ENCODE peak calls at places on chromosomes 5 and 9, in eight cellular contexts. I is H1, R is mesendoderm, B is neuronal stem cell, N is HCT116, Z is fibroblast of lung, G is H9, D is MM.1S. L is an unnamed sample.

GRCh38 chr9:93136011-93136440 is 2.0 kb upstream of the NINJ1 start:
- DNase-seq in Z (peak), N (no peak), I (no peak), D (no peak), R (no peak), G (no peak), B (no peak), L (no peak)

GRCh38 chr5:20617876-20618275 is 629.9 kb upstream of the CDH18 start:
- DNase-seq in D (no peak), B (no peak), R (peak), Z (no peak), I (no peak), N (no peak), G (no peak), L (no peak)

GRCh38 chr9:90880066-90880465 is 78.4 kb downstream of the SYK start:
- DNase-seq in R (no peak), B (no peak), G (no peak), D (no peak), I (no peak), Z (no peak), N (no peak), L (no peak)

GRCh38 chr9:27664136-27664819 is 91.0 kb upstream of the C9orf72 start:
- DNase-seq in D (no peak), N (no peak), I (no peak), R (no peak), Z (no peak), G (peak), B (no peak), L (no peak)

GRCh38 chr5:135887881-135888614 is 7.6 kb downstream of the IL9 start:
- DNase-seq in N (no peak), D (no peak), R (peak), Z (peak), B (peak), G (peak), I (peak), L (no peak)

GRCh38 chr5:98556707-98557106 is 216.8 kb upstream of the RGMB start:
- DNase-seq in B (no peak), D (no peak), G (no peak), N (no peak), R (no peak), I (no peak), Z (no peak), L (no peak)

GRCh38 chr5:673837-674629 is 19.1 kb downstream of the TPPP start:
- DNase-seq in G (peak), N (no peak), R (no peak), D (no peak), B (no peak), Z (no peak), I (peak), L (no peak)

GRCh38 chr5:92378961-92379611 is 996.0 kb upstream of the ARRDC3 start:
- DNase-seq in B (no peak), N (no peak), R (peak), Z (peak), G (peak), D (no peak), I (peak), L (peak)

GRCh38 chr5:3190930-3191329 is 404.7 kb upstream of the IRX1 start:
- DNase-seq in I (no peak), Z (no peak), R (no peak), G (no peak), N (no peak), B (no peak), D (no peak), L (no peak)

GRCh38 chr5:120604898-120605297 is 140.8 kb downstream of the PRR16 start:
- DNase-seq in N (peak), D (no peak), G (no peak), R (no peak), I (no peak), B (no peak), Z (peak), L (no peak)

GRCh38 chr5:660491-661030 is 32.6 kb downstream of the TPPP start:
- DNase-seq in G (no peak), Z (no peak), I (no peak), R (no peak), N (no peak), B (no peak), D (no peak), L (no peak)

DNA sequence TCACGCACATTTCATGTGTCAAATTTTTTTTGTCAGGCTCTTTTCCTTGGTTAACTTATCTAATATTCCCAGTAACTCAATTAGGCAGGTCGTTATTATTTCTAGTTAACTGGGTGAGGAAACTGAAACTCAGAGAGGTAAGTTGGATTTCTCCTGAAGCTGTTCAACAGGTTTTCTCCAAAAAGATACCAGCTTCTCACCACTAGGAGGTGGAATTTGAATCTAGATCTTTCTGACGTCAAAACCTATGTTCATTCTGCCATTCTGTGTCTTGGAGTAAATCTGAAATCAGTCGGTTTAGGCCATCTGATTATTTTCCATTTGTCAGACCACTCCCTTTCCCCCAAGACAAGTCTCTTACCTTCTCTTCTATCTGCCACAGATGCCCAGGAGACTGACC is 572.9 kb downstream of the ACTL7B start:
- DNase-seq in Z (no peak), I (no peak), N (no peak), D (no peak), R (peak), B (no peak), G (no peak), L (no peak)
- H3K9ac ChIP-seq in Z (no peak), I (no peak), N (no peak), D (no peak), R (no peak), B (no peak), G (no peak), L (no peak)

GRCh38 chr9:36837431-36838405 is 196.3 kb downstream of the PAX5 start:
- DNase-seq in Z (no peak), R (no peak), D (no peak), G (no peak), I (no peak), B (no peak), N (no peak), L (no peak)
- H3K9ac ChIP-seq in Z (no peak), R (no peak), D (no peak), G (no peak), I (no peak), B (no peak), N (no peak), L (no peak)

GRCh38 chr9:120921751-120922181 is 4.8 kb downstream of the TRAF1 start:
- DNase-seq in N (no peak), G (no peak), B (no peak), D (no peak), I (no peak), Z (no peak), R (no peak), L (no peak)

GRCh38 chr9:120925535-120926396 is 830 bp downstream of the TRAF1 start:
- DNase-seq in R (no peak), D (no peak), G (no peak), I (no peak), B (no peak), Z (peak), N (no peak), L (peak)

GRCh38 chr9:120922404-120923173 is 4.0 kb downstream of the TRAF1 start:
- DNase-seq in B (no peak), Z (no peak), G (no peak), D (no peak), N (no peak), I (no peak), R (no peak), L (no peak)

GRCh38 chr9:120924698-120925534 is 1.7 kb downstream of the TRAF1 start:
- DNase-seq in R (no peak), B (no peak), G (no peak), N (no peak), Z (no peak), D (no peak), I (no peak), L (no peak)

DNA sequence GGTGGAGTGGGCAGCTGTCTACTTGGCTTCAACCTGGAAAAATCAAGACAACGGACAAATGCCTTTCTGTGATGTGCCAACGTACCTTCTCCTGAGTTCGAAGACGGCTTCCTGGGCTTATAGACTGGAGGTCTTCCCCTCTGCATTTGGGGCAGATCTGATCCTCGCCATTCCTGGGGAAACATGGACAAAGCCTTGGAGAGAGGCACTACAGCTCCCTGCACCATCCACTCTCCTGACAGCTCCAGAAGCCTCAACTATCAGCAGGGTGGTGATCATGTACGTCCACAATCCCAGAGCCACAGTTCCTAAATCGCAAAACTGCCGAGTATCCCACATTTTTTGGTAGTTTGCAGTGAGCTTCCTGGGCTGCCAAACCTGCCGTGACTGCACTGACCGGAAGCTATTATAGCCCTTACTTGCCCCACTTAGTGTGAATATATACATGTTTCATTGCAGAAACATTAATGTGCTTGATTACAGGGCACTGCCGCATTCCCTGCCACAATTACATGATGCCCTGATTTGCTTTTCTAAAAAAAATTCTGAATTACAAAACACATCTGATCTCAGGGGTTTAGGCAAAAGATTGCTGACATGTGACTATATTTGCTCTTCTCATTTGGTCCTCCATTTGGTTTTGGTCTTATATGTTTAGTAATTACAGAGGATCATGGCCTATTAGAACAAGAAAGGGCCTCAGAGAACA is 2.8 kb downstream of the TRAF1 start:
- DNase-seq in N (no peak), R (no peak), B (no peak), D (no peak), G (no peak), I (no peak), Z (no peak), L (no peak)
- H3K9ac ChIP-seq in N (no peak), R (no peak), B (no peak), D (no peak), G (no peak), I (no peak), Z (no peak), L (no peak)

GRCh38 chr5:53643445-53643844 is 83.0 kb downstream of the NDUFS4 start:
- DNase-seq in B (peak), D (no peak), Z (no peak), I (no peak), R (peak), N (no peak), G (no peak), L (no peak)

GRCh38 chr5:53642006-53642405 is 81.6 kb downstream of the NDUFS4 start:
- DNase-seq in N (no peak), B (no peak), Z (peak), D (no peak), G (no peak), R (peak), I (no peak), L (peak)

GRCh38 chr5:53649352-53649751 is 88.9 kb downstream of the NDUFS4 start:
- DNase-seq in Z (no peak), R (no peak), I (no peak), N (no peak), G (no peak), D (no peak), B (no peak), L (no peak)

GRCh38 chr5:53645078-53645477 is 84.6 kb downstream of the NDUFS4 start:
- DNase-seq in G (no peak), I (no peak), N (no peak), Z (no peak), D (no peak), B (no peak), R (no peak), L (no peak)

GRCh38 chr5:53645581-53645980 is 85.1 kb downstream of the NDUFS4 start:
- DNase-seq in B (no peak), N (no peak), R (no peak), I (no peak), Z (no peak), G (no peak), D (no peak), L (no peak)
- H3K9ac ChIP-seq in B (no peak), N (no peak), R (no peak), I (peak), Z (no peak), G (no peak), D (no peak), L (no peak)